ENCODE peak calls at places on chromosomes 3 and 15, in six cellular contexts. L is MM.1S, K is heart right ventricle, O is lower lobe of right lung, A is PC-3, E is neuronal stem cell. C is an unnamed sample.

GRCh38 chr15:83164409-83165404 is 42.9 kb downstream of the HDGFL3 start:
- DNase-seq in L (no peak), K (no peak), O (no peak), A (peak; percentile 30), E (no peak), C (no peak)

GRCh38 chr15:63086967-63087366 is 34.7 kb upstream of the LACTB start:
- DNase-seq in L (no peak), K (no peak), O (no peak), A (no peak), E (no peak), C (no peak)

GRCh38 chr15:86611392-86612040 is 531.8 kb downstream of the AGBL1 start:
- DNase-seq in L (peak; percentile 41), K (no peak), O (no peak), A (peak; percentile 67), E (no peak), C (no peak)

GRCh38 chr3:114128826-114129225 is 50.0 kb downstream of the DRD3 start:
- DNase-seq in L (no peak), K (no peak), O (no peak), A (no peak), E (no peak), C (no peak)

GRCh38 chr3:81723732-81724313 is 37.6 kb downstream of the GBE1 start:
- DNase-seq in L (no peak), K (no peak), O (no peak), A (peak; percentile 63), E (no peak), C (no peak)

GRCh38 chr3:76147846-76148245 is 362.5 kb upstream of the ZNF717 start:
- DNase-seq in L (no peak), K (no peak), O (no peak), A (no peak), E (no peak), C (no peak)

GRCh38 chr15:76384409-76384808 is 47.8 kb downstream of the ISL2 start:
- DNase-seq in L (no peak), K (no peak), O (no peak), A (no peak), E (no peak), C (no peak)

GRCh38 chr3:158713094-158713499 is 19.2 kb downstream of the RARRES1 start:
- DNase-seq in L (no peak), K (no peak), O (no peak), A (no peak), E (no peak), C (peak; percentile 70)

GRCh38 chr3:194395201-194395600 is 3.9 kb downstream of the GP5 start:
- DNase-seq in L (no peak), K (no peak), O (no peak), A (peak; percentile 14), E (no peak), C (no peak)

GRCh38 chr15:41985236-41986160 is 13.1 kb upstream of the EHD4 start:
- DNase-seq in L (no peak), K (no peak), O (no peak), A (no peak), E (no peak), C (no peak)

GRCh38 chr3:18224406-18224805 is 200.7 kb downstream of the SATB1 start:
- DNase-seq in L (no peak), K (no peak), O (no peak), A (no peak), E (no peak), C (no peak)

GRCh38 chr3:30643763-30644462 is 37.5 kb downstream of the TGFBR2 start:
- DNase-seq in L (no peak), K (no peak), O (no peak), A (no peak), E (no peak), C (no peak)

GRCh38 chr15:92884813-92885461 is 15.2 kb upstream of the CHD2 start:
- DNase-seq in L (no peak), K (no peak), O (no peak), A (peak; percentile 21), E (no peak), C (no peak)

GRCh38 chr15:92887869-92888268 is 12.3 kb upstream of the CHD2 start:
- DNase-seq in L (no peak), K (no peak), O (no peak), A (no peak), E (no peak), C (no peak)

GRCh38 chr15:92884459-92884812 is 15.7 kb upstream of the CHD2 start:
- DNase-seq in L (no peak), K (no peak), O (no peak), A (no peak), E (no peak), C (no peak)

GRCh38 chr15:92886229-92886628 is 13.9 kb upstream of the CHD2 start:
- DNase-seq in L (no peak), K (no peak), O (no peak), A (no peak), E (no peak), C (no peak)

GRCh38 chr15:92886815-92887214 is 13.3 kb upstream of the CHD2 start:
- DNase-seq in L (no peak), K (no peak), O (no peak), A (no peak), E (no peak), C (no peak)
- H3K4me3 ChIP-seq in L (no peak overlapping the region), K (peak overlapping the region; percentile 93), O (peak overlapping the region; percentile 70), A (peak overlapping the region; percentile 87), E (no peak overlapping the region), C (peak overlapping the region; percentile 2)

GRCh38 chr15:68271854-68272471 is 5.6 kb upstream of the FEM1B start:
- DNase-seq in L (no peak), K (peak; percentile 17), O (no peak), A (peak; percentile 96), E (no peak), C (no peak)

GRCh38 chr15:68272797-68273271 is 4.7 kb upstream of the FEM1B start:
- DNase-seq in L (no peak), K (no peak), O (no peak), A (peak; percentile 69), E (no peak), C (no peak)

GRCh38 chr15:68275165-68275746 is 2.3 kb upstream of the FEM1B start:
- DNase-seq in L (no peak), K (no peak), O (no peak), A (peak; percentile 78), E (no peak), C (no peak)

GRCh38 chr15:68276668-68277067 is 877 bp upstream of the FEM1B start:
- DNase-seq in L (no peak), K (no peak), O (no peak), A (no peak), E (no peak), C (no peak)

DNA sequence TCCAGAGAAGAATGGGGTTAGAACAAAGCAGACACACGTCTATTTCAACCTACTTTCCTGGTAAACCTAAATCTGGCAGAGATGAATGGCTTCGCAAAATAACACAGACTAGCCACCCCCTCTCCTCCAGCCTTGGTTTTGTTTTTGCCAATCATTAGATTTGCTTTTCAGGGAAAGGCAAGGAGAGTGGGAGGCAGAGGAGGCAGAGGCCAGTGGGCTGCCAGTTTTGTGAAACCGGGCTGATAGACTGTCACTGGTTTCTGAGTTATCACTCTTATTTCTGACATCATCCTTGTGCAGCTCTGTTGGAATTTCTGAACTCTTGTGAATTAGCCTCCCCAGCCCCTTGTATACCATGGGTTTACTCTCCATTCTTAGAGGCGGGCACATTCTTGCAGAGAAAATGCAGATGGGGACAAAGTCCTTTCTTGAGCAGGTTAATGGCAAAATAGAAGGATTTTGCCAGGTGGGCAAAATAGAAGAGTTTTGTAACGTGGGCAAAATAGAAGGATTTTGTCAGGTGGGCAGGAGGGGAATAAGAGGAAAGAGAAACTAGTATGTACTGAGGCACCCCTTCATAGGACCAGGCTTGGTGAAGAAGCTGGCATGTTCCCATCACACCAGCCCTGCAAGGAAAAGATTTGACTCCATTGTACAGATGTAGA is 3.2 kb upstream of the FEM1B start:
- DNase-seq in L (no peak), K (no peak), O (no peak), A (no peak), E (no peak), C (no peak)
- H3K27ac ChIP-seq in L (no peak overlapping the region), K (peak overlapping the region; percentile 100), O (peak overlapping the region; percentile 98), A (peak overlapping the region; percentile 92), E (no peak overlapping the region), C (no peak overlapping the region)

GRCh38 chr3:42236611-42237010 is 29.4 kb downstream of the CCK start:
- DNase-seq in L (no peak), K (no peak), O (no peak), A (no peak), E (no peak), C (no peak)
- H3K4me3 ChIP-seq in L (no peak overlapping the region), K (no peak overlapping the region), O (no peak overlapping the region), A (no peak overlapping the region), E (no peak overlapping the region), C (no peak overlapping the region)

GRCh38 chr3:48137425-48137999 is 50.7 kb downstream of the CDC25A start:
- DNase-seq in L (no peak), K (no peak), O (no peak), A (no peak), E (no peak), C (no peak)
- H3K27ac ChIP-seq in L (no peak overlapping the region), K (no peak overlapping the region), O (no peak overlapping the region), A (no peak overlapping the region), E (no peak overlapping the region), C (no peak overlapping the region)